ENCODE peak calls at places on chromosome 19, in eight cellular contexts. E is central memory CD4-positive, alpha-beta T cell; H is A549; S is ascending aorta; F is GM04503; C is NCI-H2171 treated with DMSO at 0.1 percent for 48 hours; Q is T-cell; A is esophagus squamous epithelium. I is an unnamed sample.

GRCh38 chr19:45130888-45131615 is 29.7 kb downstream of the NKPD1 start:
- DNase-seq in E (no peak), Q (no peak), A (no peak), H (peak), F (no peak), S (no peak), C (peak), I (no peak)

GRCh38 chr19:6056801-6057650 is 53.3 kb downstream of the RFX2 start:
- DNase-seq in A (no peak), C (peak), F (peak), S (peak), E (peak), Q (no peak), H (peak), I (peak)

GRCh38 chr19:3609779-3610719 is 3.4 kb upstream of the TBXA2R start:
- DNase-seq in A (no peak), C (no peak), F (no peak), E (no peak), H (no peak), Q (no peak), S (no peak), I (no peak)

GRCh38 chr19:43562698-43563241 is 12.6 kb downstream of the XRCC1 start:
- DNase-seq in C (peak), F (peak), E (peak), A (no peak), H (no peak), S (peak), Q (peak), I (peak)

GRCh38 chr19:17902701-17903100 is 30.1 kb upstream of the CCDC124 start:
- DNase-seq in Q (no peak), H (no peak), S (no peak), E (no peak), C (peak), A (no peak), F (peak), I (peak)

GRCh38 chr19:29596885-29597525 is 9.1 kb upstream of the POP4 start:
- DNase-seq in Q (no peak), E (no peak), A (no peak), S (peak), H (no peak), F (no peak), C (peak), I (no peak)

GRCh38 chr19:23098988-23099387 is 17.8 kb upstream of the ZNF730 start:
- DNase-seq in H (no peak), F (no peak), E (no peak), Q (no peak), A (no peak), C (no peak), S (no peak), I (no peak)

GRCh38 chr19:46618670-46619231 is 6.1 kb downstream of the PTGIR start:
- DNase-seq in E (no peak), F (peak), C (peak), H (no peak), S (no peak), A (no peak), Q (no peak), I (no peak)

GRCh38 chr19:4732680-4733114 is 9.1 kb upstream of the DPP9 start:
- DNase-seq in F (no peak), A (no peak), C (peak), E (peak), H (peak), Q (peak), S (no peak), I (peak)

GRCh38 chr19:33392341-33393285 is 19.1 kb downstream of the CEBPG start:
- DNase-seq in C (no peak), E (no peak), Q (no peak), A (no peak), H (no peak), S (no peak), F (no peak), I (no peak)